ENCODE peak calls at places on chromosomes 1 and 21, in four cellular contexts. One of them, this sample, is unnamed.

GRCh38 chr1:234743866-234744581 is 134.0 kb upstream of the IRF2BP2 start:
- DNase-seq in IMR-90: peak; percentile 24
- DNase-seq in GM12878: no peak
- DNase-seq in K562: no peak
- DNase-seq in this sample: no peak

GRCh38 chr1:23237516-23237915 is 20.2 kb upstream of the HTR1D start:
- DNase-seq in K562: no peak
- DNase-seq in IMR-90: no peak
- DNase-seq in GM12878: no peak
- DNase-seq in this sample: no peak

GRCh38 chr1:203462878-203463277 is 12.7 kb upstream of the PRELP start:
- DNase-seq in IMR-90: peak; percentile 79
- DNase-seq in K562: no peak
- DNase-seq in GM12878: no peak
- DNase-seq in this sample: no peak

GRCh38 chr1:69524010-69524409 is 43.7 kb upstream of the LRRC7 start:
- DNase-seq in GM12878: no peak
- DNase-seq in K562: no peak
- DNase-seq in IMR-90: peak; percentile 46
- DNase-seq in this sample: no peak

GRCh38 chr21:32717851-32718316 is 9.9 kb downstream of the SYNJ1 start:
- DNase-seq in IMR-90: peak; percentile 1
- DNase-seq in GM12878: no peak
- DNase-seq in K562: no peak
- DNase-seq in this sample: no peak

GRCh38 chr1:6519491-6519934 is 28.0 kb upstream of the PLEKHG5 start:
- DNase-seq in K562: no peak
- DNase-seq in GM12878: no peak
- DNase-seq in IMR-90: no peak
- DNase-seq in this sample: no peak

GRCh38 chr1:205933672-205934618 is 9.3 kb downstream of the SLC26A9 start:
- DNase-seq in IMR-90: peak; percentile 56
- DNase-seq in K562: no peak
- DNase-seq in GM12878: no peak
- DNase-seq in this sample: peak; percentile 87

GRCh38 chr21:16302851-16303282 is 573.1 kb downstream of the USP25 start:
- DNase-seq in K562: no peak
- DNase-seq in IMR-90: peak; percentile 12
- DNase-seq in GM12878: no peak
- DNase-seq in this sample: no peak

GRCh38 chr1:228007054-228007800 is 429 bp downstream of the WNT3A start:
- DNase-seq in IMR-90: no peak
- DNase-seq in GM12878: no peak
- DNase-seq in K562: no peak
- DNase-seq in this sample: no peak

GRCh38 chr1:38444311-38444710 is 397.7 kb upstream of the POU3F1 start:
- DNase-seq in GM12878: no peak
- DNase-seq in IMR-90: peak; percentile 69
- DNase-seq in K562: no peak
- DNase-seq in this sample: no peak

GRCh38 chr1:85295006-85295431 is 18.6 kb upstream of the BCL10 start:
- DNase-seq in IMR-90: peak; percentile 58
- DNase-seq in GM12878: no peak
- DNase-seq in K562: no peak
- DNase-seq in this sample: no peak

GRCh38 chr1:91806146-91806545 is 79.8 kb downstream of the TGFBR3 start:
- DNase-seq in IMR-90: no peak
- DNase-seq in GM12878: no peak
- DNase-seq in K562: no peak
- DNase-seq in this sample: no peak

GRCh38 chr1:9269078-9269501 is 23.6 kb upstream of the SPSB1 start:
- DNase-seq in IMR-90: no peak
- DNase-seq in K562: no peak
- DNase-seq in GM12878: no peak
- DNase-seq in this sample: no peak

GRCh38 chr21:43657355-43658093 is 1.8 kb downstream of the HSF2BP start:
- DNase-seq in GM12878: no peak
- DNase-seq in IMR-90: no peak
- DNase-seq in K562: no peak
- DNase-seq in this sample: no peak

GRCh38 chr1:70656371-70656770 is 245.3 kb downstream of the CTH start:
- DNase-seq in IMR-90: no peak
- DNase-seq in GM12878: no peak
- DNase-seq in K562: no peak
- DNase-seq in this sample: no peak

GRCh38 chr1:6205849-6206845 is at the start of gene RNF207:
- DNase-seq in K562: peak; percentile 84
- DNase-seq in GM12878: no peak
- DNase-seq in IMR-90: peak; percentile 47
- DNase-seq in this sample: peak; percentile 77

GRCh38 chr1:171999756-172000155 is 158.5 kb downstream of the DNM3 start:
- DNase-seq in IMR-90: peak; percentile 10
- DNase-seq in K562: no peak
- DNase-seq in GM12878: no peak
- DNase-seq in this sample: no peak

GRCh38 chr21:37006521-37007291 is at the start of gene RIPPLY3:
- DNase-seq in GM12878: no peak
- DNase-seq in IMR-90: no peak
- DNase-seq in K562: no peak
- DNase-seq in this sample: no peak

GRCh38 chr1:224867715-224868114 is 61.8 kb upstream of the DNAH14 start:
- DNase-seq in K562: no peak
- DNase-seq in IMR-90: no peak
- DNase-seq in GM12878: no peak
- DNase-seq in this sample: no peak

GRCh38 chr1:209584186-209584776 is 767 bp downstream of the CAMK1G start:
- DNase-seq in K562: no peak
- DNase-seq in GM12878: no peak
- DNase-seq in IMR-90: no peak
- DNase-seq in this sample: no peak
- TF ChIP-seq MXI1 in K562: no peak
- TF ChIP-seq MXI1 in GM12878: no peak
- TF ChIP-seq MXI1 in IMR-90: no peak
- TF ChIP-seq MXI1 in this sample: no peak

DNA sequence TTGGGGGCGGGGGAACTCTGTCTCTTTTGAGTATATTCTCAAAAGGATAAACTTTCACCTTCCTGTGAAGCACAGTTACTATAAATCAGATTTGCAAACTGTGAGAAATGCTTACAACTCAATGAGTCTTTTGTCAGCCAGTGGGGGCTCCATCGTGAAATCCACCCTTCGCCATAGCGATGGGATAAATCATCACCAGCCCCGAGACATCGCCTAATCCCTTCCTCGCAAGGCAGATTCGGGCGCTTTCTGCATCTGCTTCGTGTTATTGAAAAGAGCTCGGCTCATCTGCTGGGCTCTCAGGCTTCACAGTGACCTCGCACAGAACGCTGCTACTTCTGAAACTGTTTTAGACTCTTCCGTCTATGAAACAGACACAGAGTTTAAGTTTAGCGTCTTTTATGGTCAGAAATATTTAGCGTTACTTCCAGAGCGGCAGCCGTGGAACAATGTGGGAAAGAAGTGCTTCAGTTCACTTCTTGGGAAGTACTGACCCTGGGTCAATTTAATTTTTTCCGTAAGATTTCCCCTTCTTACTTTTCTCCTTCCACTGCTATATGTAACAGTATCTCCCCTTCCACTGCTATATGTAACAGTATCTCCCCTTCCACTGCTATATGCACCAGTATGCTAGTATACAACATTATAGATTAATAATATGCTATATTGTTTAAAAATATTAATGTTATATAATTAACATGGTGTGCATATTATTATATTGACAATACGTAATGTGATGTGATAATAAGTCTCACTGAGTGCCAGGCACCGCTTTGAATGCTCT is 69.5 kb upstream of the ERG start:
- DNase-seq in IMR-90: peak; percentile 6
- DNase-seq in GM12878: no peak
- DNase-seq in K562: no peak
- DNase-seq in this sample: no peak
- TF ChIP-seq MXI1 in IMR-90: no peak
- TF ChIP-seq MXI1 in GM12878: no peak
- TF ChIP-seq MXI1 in K562: no peak
- TF ChIP-seq MXI1 in this sample: no peak

DNA sequence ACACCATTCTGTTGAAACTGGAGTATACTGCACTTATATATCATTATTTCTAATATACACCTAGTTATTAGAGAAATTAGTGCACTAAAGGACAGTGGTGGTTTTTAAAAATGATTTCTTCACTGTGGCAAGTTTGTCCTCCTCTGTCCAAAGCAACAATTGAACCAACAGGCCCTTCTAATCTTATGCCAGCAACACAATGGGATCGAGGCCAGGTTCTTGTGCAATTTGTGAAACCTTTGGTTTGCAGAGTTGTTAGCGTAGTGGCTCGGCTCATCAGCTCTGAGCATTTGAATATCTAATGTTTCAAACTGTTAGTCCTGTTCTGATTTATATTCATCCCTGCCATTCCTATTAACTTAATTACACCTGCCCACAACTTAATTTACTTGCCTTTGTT is 9.9 kb upstream of the LRRC39 start:
- DNase-seq in GM12878: no peak
- DNase-seq in K562: no peak
- DNase-seq in IMR-90: peak; percentile 26
- DNase-seq in this sample: peak; percentile 17
- TF ChIP-seq MXI1 in GM12878: no peak
- TF ChIP-seq MXI1 in K562: no peak
- TF ChIP-seq MXI1 in IMR-90: no peak
- TF ChIP-seq MXI1 in this sample: no peak

DNA sequence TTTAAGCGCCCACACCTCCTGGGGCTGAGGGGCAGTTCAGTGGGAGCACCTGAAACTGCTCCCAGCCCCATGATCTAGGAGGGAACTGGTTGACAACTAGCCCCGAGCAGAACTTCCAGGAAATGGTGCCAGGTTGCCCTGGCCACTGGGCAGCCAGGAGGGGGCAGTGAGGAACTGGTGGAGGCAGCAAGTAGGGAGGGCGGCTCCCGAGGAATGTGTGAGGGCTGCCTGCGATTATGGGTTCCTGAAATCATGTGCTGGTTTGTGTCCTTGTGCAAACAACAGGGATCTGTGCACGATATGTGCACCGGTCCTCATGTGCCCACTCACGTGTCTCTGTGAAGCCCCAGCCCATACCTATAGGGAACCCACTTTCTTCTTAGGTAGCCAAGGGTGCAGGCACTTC is 9.9 kb downstream of the GPR3 start:
- DNase-seq in K562: no peak
- DNase-seq in GM12878: no peak
- DNase-seq in IMR-90: peak; percentile 55
- DNase-seq in this sample: peak; percentile 41
- TF ChIP-seq MXI1 in K562: no peak
- TF ChIP-seq MXI1 in GM12878: no peak
- TF ChIP-seq MXI1 in IMR-90: no peak
- TF ChIP-seq MXI1 in this sample: no peak

This sample was measured in HepG2.